ENCODE peak calls at places on chromosomes 3 and 15, in four cellular contexts. Y is mucosa of descending colon, Q is nucleus accumbens, G is HT1080. X is an unnamed sample.

GRCh38 chr15:66290518-66290917 is 2.9 kb upstream of the DIS3L start:
- DNase-seq in Y (no peak), Q (no peak), G (peak), X (no peak)

GRCh38 chr3:189908646-189909045 is 212.1 kb downstream of the P3H2 start:
- DNase-seq in Y (no peak), Q (no peak), G (peak), X (no peak)

GRCh38 chr15:100284701-100285100 is 57.1 kb downstream of the ADAMTS17 start:
- DNase-seq in Y (peak), Q (no peak), G (no peak), X (no peak)

GRCh38 chr3:190000861-190001196 is 119.9 kb downstream of the P3H2 start:
- DNase-seq in Y (no peak), Q (no peak), G (no peak), X (no peak)

GRCh38 chr3:14266361-14266760 is 87.7 kb downstream of the LSM3 start:
- DNase-seq in Y (peak), Q (peak), G (peak), X (peak)

GRCh38 chr15:45087513-45087912 is 26.5 kb downstream of the DUOX2 start:
- DNase-seq in Y (no peak), Q (no peak), G (no peak), X (no peak)

GRCh38 chr15:101137312-101137940 is 114.4 kb downstream of the CHSY1 start:
- DNase-seq in Y (no peak), Q (no peak), G (no peak), X (no peak)

GRCh38 chr3:168102735-168103410 is 7.1 kb upstream of the GOLIM4 start:
- DNase-seq in Y (no peak), Q (no peak), G (no peak), X (no peak)

GRCh38 chr3:42653560-42654330 is at the start of gene ZBTB47:
- DNase-seq in Y (peak), Q (peak), G (peak), X (no peak)

GRCh38 chr3:41662288-41662687 is 299.6 kb downstream of the ULK4 start:
- DNase-seq in Y (no peak), Q (no peak), G (peak), X (no peak)

GRCh38 chr15:82533801-82534200 is 6.5 kb downstream of the RPS17 start:
- DNase-seq in Y (no peak), Q (no peak), G (no peak), X (no peak)

GRCh38 chr3:39065197-39065596 is 13.4 kb downstream of the WDR48 start:
- DNase-seq in Y (peak), Q (peak), G (peak), X (peak)

GRCh38 chr3:183775781-183776180 is 49.6 kb downstream of the MAP6D1 start:
- DNase-seq in Y (no peak), Q (no peak), G (no peak), X (peak)

GRCh38 chr3:44970916-44971490 is 5.0 kb downstream of the ZDHHC3 start:
- DNase-seq in Y (peak), Q (no peak), G (no peak), X (no peak)

GRCh38 chr3:46913644-46914043 is 36.1 kb downstream of the PTH1R start:
- DNase-seq in Y (peak), Q (no peak), G (peak), X (no peak)

GRCh38 chr15:84079885-84080777 is 155.4 kb upstream of the GOLGA6L4 start:
- DNase-seq in Y (peak), Q (peak), G (no peak), X (peak)

GRCh38 chr15:83516935-83517334 is 69.8 kb downstream of the SH3GL3 start:
- DNase-seq in Y (no peak), Q (no peak), G (peak), X (no peak)

GRCh38 chr3:42711491-42712343 is 9.1 kb upstream of the HHATL start:
- DNase-seq in Y (no peak), Q (no peak), G (peak), X (no peak)

GRCh38 chr15:66815322-66815721 is 113.3 kb downstream of the SMAD6 start:
- DNase-seq in Y (no peak), Q (no peak), G (peak), X (no peak)

GRCh38 chr3:7876741-7877297 is 624.8 kb upstream of the LMCD1 start:
- DNase-seq in Y (no peak), Q (no peak), G (peak), X (no peak)

GRCh38 chr3:194075088-194075615 is 60.8 kb upstream of the HES1 start:
- DNase-seq in Y (no peak), Q (no peak), G (no peak), X (no peak)

GRCh38 chr15:56918907-56919707 is 663 bp downstream of the TCF12 start:
- DNase-seq in Y (peak), Q (peak), G (peak), X (peak)

GRCh38 chr3:109707642-109708041 is 370.3 kb upstream of the DPPA4 start:
- DNase-seq in Y (no peak), Q (no peak), G (no peak), X (no peak)

GRCh38 chr15:92069308-92070244 is 216.1 kb downstream of the SLCO3A1 start:
- DNase-seq in Y (peak), Q (peak), G (peak), X (no peak)

GRCh38 chr3:175163686-175164085 is 304.6 kb downstream of the NAALADL2 start:
- DNase-seq in Y (no peak), Q (no peak), G (no peak), X (no peak)

GRCh38 chr3:78139166-78139565 is 1099.3 kb downstream of the ROBO2 start:
- DNase-seq in Y (no peak), Q (no peak), G (peak), X (no peak)

GRCh38 chr3:194395767-194396527 is 3.1 kb downstream of the GP5 start:
- DNase-seq in Y (peak), Q (peak), G (no peak), X (no peak)

GRCh38 chr3:141164844-141165243 is 66.8 kb upstream of the PXYLP1 start:
- DNase-seq in Y (no peak), Q (no peak), G (no peak), X (no peak)

X was measured in dorsolateral prefrontal cortex.